ENCODE peak calls at places on chromosomes 2 and 18, in ten cellular contexts. O is foreskin fibroblast; A is fibroblast of gingiva; S is amniotic stem cell; N is stimulated activated CD8-positive, alpha-beta memory T cell treated with anti-CD3 and anti-CD28 coated beads, Interleukin-15, amount 100 ng/mL, for 1 hour; Q is HT1080; J is omental fat pad; M is iPS-NIHi11; Y is left colon; I is cardiac septum. D is an unnamed sample.

GRCh38 chr2:24774373-24774772 is 18.8 kb downstream of the PTRHD1 start:
- DNase-seq in O (no peak), A (no peak), S (no peak), N (no peak), Q (no peak), J (no peak), M (no peak), Y (no peak), I (no peak), D (no peak)

GRCh38 chr2:228705331-228705730 is 523.8 kb upstream of the SPHKAP start:
- DNase-seq in O (no peak), A (no peak), S (no peak), N (no peak), Q (no peak), J (no peak), M (no peak), Y (no peak), I (no peak), D (no peak)

GRCh38 chr2:10924441-10924840 is 12.7 kb downstream of the KCNF1 start:
- DNase-seq in O (no peak), A (no peak), S (no peak), N (no peak), Q (no peak), J (no peak), M (no peak), Y (no peak), I (no peak), D (no peak)

GRCh38 chr2:191218292-191218898 is 26.8 kb upstream of the MYO1B start:
- DNase-seq in O (peak; percentile 63), A (peak; percentile 58), S (no peak), N (peak; percentile 19), Q (peak; percentile 81), J (no peak), M (peak; percentile 65), Y (peak; percentile 33), I (no peak), D (no peak)

GRCh38 chr18:44599409-44599808 is 81.3 kb upstream of the SETBP1 start:
- DNase-seq in O (peak; percentile 65), A (peak; percentile 82), S (no peak), N (no peak), Q (peak; percentile 7), J (no peak), M (no peak), Y (no peak), I (no peak), D (no peak)

GRCh38 chr2:215466097-215466909 is 30.4 kb upstream of the FN1 start:
- DNase-seq in O (peak; percentile 79), A (peak; percentile 35), S (no peak), N (no peak), Q (no peak), J (no peak), M (no peak), Y (no peak), I (no peak), D (no peak)

GRCh38 chr2:16852651-16853050 is 187.0 kb upstream of the CYRIA start:
- DNase-seq in O (no peak), A (no peak), S (no peak), N (no peak), Q (no peak), J (no peak), M (no peak), Y (no peak), I (no peak), D (no peak)

GRCh38 chr18:9827856-9828793 is 57.6 kb upstream of the TXNDC2 start:
- DNase-seq in O (peak; percentile 98), A (peak; percentile 97), S (peak; percentile 96), N (no peak), Q (peak; percentile 97), J (no peak), M (no peak), Y (peak; percentile 55), I (no peak), D (peak; percentile 82)

GRCh38 chr2:239376942-239377531 is 23.8 kb downstream of the HDAC4 start:
- DNase-seq in O (no peak), A (no peak), S (no peak), N (no peak), Q (no peak), J (no peak), M (no peak), Y (peak; percentile 9), I (no peak), D (no peak)

GRCh38 chr18:76839395-76839794 is 17.0 kb downstream of the ZNF236 start:
- DNase-seq in O (peak; percentile 32), A (no peak), S (no peak), N (no peak), Q (no peak), J (no peak), M (no peak), Y (no peak), I (no peak), D (no peak)

GRCh38 chr2:216923706-216924105 is 63.8 kb upstream of the TNP1 start:
- DNase-seq in O (no peak), A (no peak), S (no peak), N (no peak), Q (no peak), J (no peak), M (no peak), Y (no peak), I (no peak), D (no peak)

GRCh38 chr2:200308001-200308400 is 1.5 kb downstream of the SPATS2L start:
- DNase-seq in O (peak; percentile 62), A (peak; percentile 58), S (no peak), N (no peak), Q (peak; percentile 57), J (no peak), M (no peak), Y (no peak), I (no peak), D (no peak)

GRCh38 chr2:215436705-215437570 is 1.1 kb upstream of the FN1 start:
- DNase-seq in O (peak; percentile 48), A (no peak), S (no peak), N (no peak), Q (no peak), J (no peak), M (no peak), Y (no peak), I (no peak), D (no peak)

GRCh38 chr18:79634593-79634992 is 45.0 kb upstream of the CTDP1 start:
- DNase-seq in O (no peak), A (no peak), S (no peak), N (no peak), Q (no peak), J (no peak), M (no peak), Y (no peak), I (no peak), D (peak; percentile 64)

GRCh38 chr18:48192542-48192941 is 216.6 kb downstream of the ZBTB7C start:
- DNase-seq in O (no peak), A (no peak), S (no peak), N (no peak), Q (no peak), J (no peak), M (no peak), Y (no peak), I (no peak), D (no peak)

GRCh38 chr2:61435291-61435690 is 35.6 kb downstream of the USP34 start:
- DNase-seq in O (no peak), A (no peak), S (no peak), N (no peak), Q (no peak), J (no peak), M (no peak), Y (no peak), I (no peak), D (no peak)

GRCh38 chr2:54404270-54404669 is 51.9 kb upstream of the SPTBN1 start:
- DNase-seq in O (peak; percentile 57), A (peak; percentile 49), S (no peak), N (no peak), Q (no peak), J (no peak), M (no peak), Y (no peak), I (no peak), D (no peak)

GRCh38 chr18:70046796-70047195 is 99.1 kb upstream of the CD226 start:
- DNase-seq in O (peak; percentile 45), A (peak; percentile 15), S (no peak), N (no peak), Q (no peak), J (no peak), M (no peak), Y (no peak), I (no peak), D (no peak)

GRCh38 chr2:109143214-109144187 is 14.5 kb downstream of the SH3RF3 start:
- DNase-seq in O (no peak), A (no peak), S (no peak), N (no peak), Q (no peak), J (no peak), M (no peak), Y (no peak), I (no peak), D (no peak)

GRCh38 chr2:108611021-108611420 is 76.8 kb downstream of the LIMS1 start:
- DNase-seq in O (no peak), A (no peak), S (no peak), N (no peak), Q (no peak), J (no peak), M (no peak), Y (no peak), I (no peak), D (no peak)

GRCh38 chr2:127576433-127577207 is 41.1 kb downstream of the MYO7B start:
- DNase-seq in O (peak; percentile 96), A (peak; percentile 88), S (peak; percentile 65), N (no peak), Q (no peak), J (no peak), M (no peak), Y (no peak), I (peak; percentile 89), D (peak; percentile 93)

GRCh38 chr2:18648161-18648560 is 58.8 kb upstream of the NT5C1B start:
- DNase-seq in O (no peak), A (no peak), S (no peak), N (no peak), Q (no peak), J (no peak), M (no peak), Y (no peak), I (no peak), D (no peak)

GRCh38 chr2:195741191-195741590 is 84.2 kb downstream of the SLC39A10 start:
- DNase-seq in O (peak; percentile 36), A (peak; percentile 67), S (no peak), N (no peak), Q (no peak), J (no peak), M (no peak), Y (no peak), I (no peak), D (no peak)

GRCh38 chr2:241300000-241300399 is 15.5 kb downstream of the HDLBP start:
- DNase-seq in O (no peak), A (no peak), S (no peak), N (no peak), Q (no peak), J (no peak), M (no peak), Y (no peak), I (no peak), D (no peak)

GRCh38 chr2:74957886-74958276 is 562 bp upstream of the POLE4 start:
- DNase-seq in O (no peak), A (peak; percentile 29), S (no peak), N (no peak), Q (no peak), J (no peak), M (no peak), Y (no peak), I (no peak), D (no peak)

GRCh38 chr2:12428324-12428723 is 288.4 kb upstream of the TRIB2 start:
- DNase-seq in O (peak; percentile 49), A (peak; percentile 50), S (no peak), N (no peak), Q (no peak), J (no peak), M (peak; percentile 64), Y (no peak), I (no peak), D (no peak)

GRCh38 chr2:55111570-55112228 is 61.4 kb upstream of the RTN4 start:
- DNase-seq in O (peak; percentile 96), A (peak; percentile 95), S (peak; percentile 58), N (no peak), Q (peak; percentile 95), J (peak; percentile 43), M (no peak), Y (peak; percentile 73), I (peak; percentile 86), D (peak; percentile 66)

GRCh38 chr2:20115902-20116301 is 64.5 kb upstream of the LAPTM4A start:
- DNase-seq in O (no peak), A (no peak), S (no peak), N (no peak), Q (no peak), J (no peak), M (no peak), Y (peak; percentile 48), I (no peak), D (no peak)